ENCODE peak calls at places on chromosome 5, in eight cellular contexts. I is H1, O is sigmoid colon, E is transverse colon, M is HCT116, S is lower leg skin, K is GM12891, Y is A549. B is an unnamed sample.
A peak's percentile ranks its signal among the peaks of the same experiment; 100 is the strongest.

GRCh38 chr5:154205441-154206117 is 15.0 kb downstream of the GALNT10 start:
- DNase-seq in O (no peak), M (no peak), Y (peak; percentile 45), I (no peak), S (no peak), E (no peak), K (no peak), B (no peak)

GRCh38 chr5:178116406-178116885 is 3.1 kb downstream of the N4BP3 start:
- DNase-seq in S (no peak), Y (no peak), K (no peak), E (peak; percentile 56), I (no peak), M (no peak), O (no peak), B (no peak)

GRCh38 chr5:57482671-57483106 is at the start of gene ACTBL2:
- DNase-seq in S (no peak), K (no peak), I (no peak), O (no peak), Y (peak; percentile 16), E (no peak), M (no peak), B (no peak)

GRCh38 chr5:78243091-78243490 is 51.4 kb downstream of the AP3B1 start:
- DNase-seq in I (no peak), O (no peak), K (no peak), S (no peak), E (no peak), Y (no peak), M (no peak), B (no peak)

GRCh38 chr5:112738180-112738560 is 485 bp downstream of the APC start:
- DNase-seq in S (no peak), E (no peak), M (no peak), Y (no peak), O (no peak), K (no peak), I (no peak), B (no peak)

GRCh38 chr5:55603947-55604346 is 69.2 kb upstream of the PLPP1 start:
- DNase-seq in M (no peak), O (no peak), I (no peak), E (no peak), Y (peak; percentile 37), S (no peak), K (no peak), B (no peak)

GRCh38 chr5:88826959-88827585 is 55.9 kb downstream of the MEF2C start:
- DNase-seq in K (no peak), E (peak; percentile 33), O (peak; percentile 64), I (no peak), Y (no peak), S (no peak), M (peak; percentile 47), B (peak; percentile 60)

GRCh38 chr5:124651663-124652513 is 94.6 kb downstream of the ZNF608 start:
- DNase-seq in S (peak; percentile 94), M (no peak), I (no peak), E (peak; percentile 86), K (peak; percentile 37), Y (peak; percentile 62), O (peak; percentile 91), B (peak; percentile 90)

GRCh38 chr5:150077996-150078801 is 8.2 kb downstream of the CSF1R start:
- DNase-seq in Y (no peak), I (no peak), E (no peak), O (no peak), M (no peak), K (no peak), S (peak; percentile 76), B (peak; percentile 1)

GRCh38 chr5:65835191-65835590 is 91.2 kb upstream of the ERBIN start:
- DNase-seq in E (no peak), Y (no peak), M (no peak), O (no peak), I (no peak), S (no peak), K (no peak), B (no peak)

GRCh38 chr5:136147632-136148031 is 15.0 kb downstream of the SMAD5 start:
- DNase-seq in M (no peak), E (no peak), Y (no peak), K (no peak), I (no peak), S (no peak), O (no peak), B (no peak)

GRCh38 chr5:27475063-27475462 is 436.7 kb upstream of the CDH9 start:
- DNase-seq in I (no peak), S (no peak), K (no peak), M (no peak), O (no peak), E (no peak), Y (no peak), B (no peak)

GRCh38 chr5:1480806-1481205 is 35.6 kb upstream of the SLC6A3 start:
- DNase-seq in Y (no peak), S (no peak), E (no peak), I (no peak), O (no peak), K (no peak), M (no peak), B (no peak)

GRCh38 chr5:177432143-177432904 is 5.8 kb downstream of the GRK6 start:
- DNase-seq in S (no peak), M (no peak), I (no peak), O (peak; percentile 71), Y (no peak), K (no peak), E (no peak), B (no peak)

GRCh38 chr5:25119654-25120053 is 474.9 kb upstream of the CDH10 start:
- DNase-seq in E (no peak), K (peak; percentile 6), S (no peak), Y (peak; percentile 42), O (no peak), M (no peak), I (no peak), B (no peak)

GRCh38 chr5:666816-667498 is 26.2 kb downstream of the TPPP start:
- DNase-seq in M (no peak), Y (no peak), S (no peak), K (no peak), O (no peak), E (no peak), I (no peak), B (no peak)

GRCh38 chr5:62268239-62268638 is 37.8 kb upstream of the KIF2A start:
- DNase-seq in K (no peak), M (peak; percentile 50), O (no peak), I (no peak), E (no peak), Y (peak; percentile 48), S (no peak), B (no peak)

GRCh38 chr5:176697929-176698520 is 50.7 kb downstream of the TSPAN17 start:
- DNase-seq in I (no peak), S (no peak), K (no peak), E (no peak), M (no peak), O (no peak), Y (no peak), B (no peak)

GRCh38 chr5:143121135-143121474 is 282.4 kb downstream of the NR3C1 start:
- DNase-seq in O (no peak), M (no peak), K (no peak), E (no peak), I (no peak), S (no peak), Y (no peak), B (no peak)

GRCh38 chr5:472076-472655 is 29.2 kb downstream of the EXOC3 start:
- DNase-seq in S (peak; percentile 88), Y (no peak), E (peak; percentile 26), I (no peak), M (no peak), O (peak; percentile 74), K (no peak), B (no peak)

DNA sequence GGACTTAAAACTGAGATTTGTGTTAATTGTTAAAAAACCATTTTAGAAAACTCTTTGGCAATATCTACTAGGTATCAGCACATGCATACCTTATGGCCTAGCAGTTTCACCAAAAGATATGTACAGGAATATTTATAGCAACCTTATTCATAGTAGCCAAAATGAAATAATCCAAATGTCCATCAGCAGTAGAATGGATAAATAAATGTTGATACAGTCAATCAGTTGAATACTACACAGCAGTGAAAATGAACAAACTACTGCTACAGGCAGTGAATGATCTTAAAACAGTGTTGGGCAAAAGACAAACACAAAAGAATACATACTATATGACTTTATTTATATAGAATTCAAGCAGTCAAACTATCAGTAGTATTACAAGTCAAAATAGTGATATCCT is 16.4 kb downstream of the RFESD start:
- DNase-seq in M (no peak), I (no peak), S (no peak), O (no peak), E (no peak), K (no peak), Y (no peak), B (no peak)
- TF ChIP-seq POLR2A in M (no peak), I (no peak), S (no peak), O (no peak), E (no peak), K (no peak), Y (no peak), B (no peak)

GRCh38 chr5:69189162-69190086 is at the start of gene CENPH:
- DNase-seq in S (peak; percentile 97), K (peak; percentile 78), Y (peak; percentile 89), I (peak; percentile 54), O (peak; percentile 93), M (peak; percentile 81), E (peak; percentile 93), B (peak; percentile 94)
- TF ChIP-seq POLR2A in S (no peak), K (peak; percentile 67), Y (peak; percentile 60), I (peak; percentile 97), O (no peak), M (peak; percentile 78), E (no peak), B (no peak)

DNA sequence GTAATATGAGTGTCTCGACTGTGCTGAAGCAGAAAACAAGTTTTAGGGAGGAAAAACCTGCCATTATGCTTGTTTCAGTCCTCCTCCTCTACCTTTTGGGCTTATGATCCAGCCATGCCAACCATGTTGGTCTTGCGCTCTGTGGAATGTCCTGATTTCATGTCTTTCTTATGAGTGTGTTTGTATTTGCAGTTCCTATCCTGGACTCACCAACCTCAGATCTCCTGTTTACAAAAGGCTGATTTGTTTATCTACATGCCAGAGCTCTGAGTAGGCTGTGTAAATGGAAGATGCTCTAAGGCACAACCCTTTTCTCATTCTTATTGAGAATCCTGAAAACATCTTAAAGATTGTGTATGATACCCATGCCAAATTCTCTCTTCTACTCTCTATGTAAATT is 138.6 kb downstream of the ARHGEF28 start:
- DNase-seq in S (no peak), Y (peak; percentile 95), I (no peak), K (no peak), O (no peak), E (no peak), M (no peak), B (no peak)
- TF ChIP-seq POLR2A in S (no peak), Y (no peak), I (no peak), K (no peak), O (no peak), E (no peak), M (no peak), B (no peak)

DNA sequence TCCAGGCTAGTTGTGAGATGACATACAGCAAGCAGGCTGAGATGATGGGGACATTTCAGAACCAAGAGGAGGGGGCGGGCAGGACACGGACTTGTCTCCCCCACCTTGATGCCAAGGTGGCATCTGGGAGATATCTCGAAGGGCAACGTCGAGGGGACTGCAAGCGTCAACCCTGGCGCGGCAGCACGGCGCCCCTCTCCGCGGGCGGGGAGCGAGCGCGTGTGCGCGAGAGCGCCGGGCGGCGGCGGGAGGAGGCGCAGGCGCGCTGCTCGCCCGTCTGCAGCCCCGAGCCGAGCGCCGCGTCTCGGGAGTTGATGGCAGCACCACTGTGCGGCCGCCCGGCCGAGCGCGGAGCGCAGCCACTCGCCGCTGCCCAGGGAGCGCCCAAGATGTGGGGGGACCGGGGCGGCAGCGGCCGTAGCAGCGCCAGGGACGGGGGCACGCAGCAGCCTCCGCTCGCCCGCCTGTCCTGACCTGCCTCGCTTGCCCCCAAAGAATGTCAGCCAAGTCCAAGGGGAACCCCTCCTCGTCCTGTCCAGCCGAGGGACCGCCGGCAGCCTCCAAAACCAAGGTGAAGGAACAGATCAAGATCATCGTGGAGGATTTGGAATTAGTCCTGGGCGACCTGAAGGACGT is at the start of gene PRR16:
- DNase-seq in K (peak; percentile 42), S (peak; percentile 84), O (peak; percentile 64), I (peak; percentile 13), Y (peak; percentile 23), M (no peak), E (peak; percentile 13), B (peak; percentile 46)
- TF ChIP-seq POLR2A in K (no peak), S (no peak), O (no peak), I (no peak), Y (no peak), M (no peak), E (no peak), B (no peak)